ENCODE peak calls at places on chromosomes 16 and 17, in six cellular contexts. M is heart left ventricle, K is GM12865, E is fibroblast of lung, H is AG09309, C is astrocyte. U is an unnamed sample.

GRCh38 chr16:77540656-77541055 is 105.8 kb upstream of the ADAMTS18 start:
- DNase-seq in M (no peak), K (no peak), E (peak; percentile 85), H (no peak), C (peak; percentile 85), U (no peak)

GRCh38 chr17:51238253-51238887 is 21.5 kb downstream of the MBTD1 start:
- DNase-seq in M (no peak), K (peak; percentile 50), E (no peak), H (no peak), C (no peak), U (no peak)

GRCh38 chr17:65297916-65298315 is 160.7 kb downstream of the RGS9 start:
- DNase-seq in M (no peak), K (no peak), E (no peak), H (no peak), C (no peak), U (no peak)

GRCh38 chr16:64391009-64391663 is 730.7 kb downstream of the CDH11 start:
- DNase-seq in M (no peak), K (no peak), E (peak; percentile 65), H (no peak), C (peak; percentile 57), U (no peak)

GRCh38 chr16:30660424-30661251 is 2.4 kb downstream of the FBRS start:
- DNase-seq in M (no peak), K (peak; percentile 86), E (peak; percentile 41), H (no peak), C (peak; percentile 27), U (no peak)

GRCh38 chr17:49906511-49907136 is 58.8 kb upstream of the TAC4 start:
- DNase-seq in M (no peak), K (no peak), E (no peak), H (no peak), C (no peak), U (no peak)

GRCh38 chr16:88342491-88342890 is 40.3 kb upstream of the ZNF469 start:
- DNase-seq in M (no peak), K (no peak), E (no peak), H (no peak), C (no peak), U (no peak)

GRCh38 chr16:3021449-3022207 is 1.5 kb downstream of the TNFRSF12A start:
- DNase-seq in M (peak; percentile 88), K (peak; percentile 72), E (peak; percentile 96), H (peak; percentile 82), C (peak; percentile 91), U (peak; percentile 81)

GRCh38 chr17:46264456-46265198 is 30.3 kb upstream of the LRRC37A start:
- DNase-seq in M (no peak), K (no peak), E (peak; percentile 90), H (peak; percentile 71), C (peak; percentile 91), U (no peak)

GRCh38 chr17:46262271-46262670 is 32.7 kb upstream of the LRRC37A start:
- DNase-seq in M (no peak), K (no peak), E (no peak), H (no peak), C (no peak), U (no peak)

GRCh38 chr17:46270032-46270431 is 24.9 kb upstream of the LRRC37A start:
- DNase-seq in M (no peak), K (no peak), E (no peak), H (no peak), C (no peak), U (no peak)

GRCh38 chr17:46266656-46267544 is 28.0 kb upstream of the LRRC37A start:
- DNase-seq in M (peak; percentile 91), K (peak; percentile 94), E (peak; percentile 89), H (peak; percentile 56), C (peak; percentile 79), U (peak; percentile 72)
- TF ChIP-seq CTCF in M (no peak), K (no peak), E (peak; percentile 2), H (no peak), C (no peak), U (no peak)

DNA sequence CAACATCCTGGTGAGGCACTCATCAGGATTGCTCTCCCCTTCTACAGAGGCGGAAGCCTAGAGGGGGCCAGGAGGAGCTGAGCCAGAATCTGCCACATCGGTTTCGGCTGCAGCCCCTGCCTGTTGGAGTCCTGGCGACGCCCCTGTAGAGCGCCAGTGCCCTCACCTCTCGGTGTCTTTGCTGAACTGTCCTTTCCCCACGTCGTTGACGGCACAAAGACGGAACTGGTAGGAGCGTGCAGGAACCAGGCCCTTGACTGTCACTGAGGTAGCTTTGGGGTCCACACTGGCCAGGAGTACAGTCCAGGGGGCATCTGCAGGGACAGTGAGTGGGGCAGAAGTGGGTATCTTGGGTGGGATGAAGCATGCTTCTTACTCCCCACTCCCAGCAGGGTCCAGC is 110.3 kb upstream of the CDC42EP4 start:
- DNase-seq in M (no peak), K (no peak), E (no peak), H (no peak), C (no peak), U (no peak)
- TF ChIP-seq CTCF in M (no peak), K (no peak), E (no peak), H (no peak), C (no peak), U (no peak)

DNA sequence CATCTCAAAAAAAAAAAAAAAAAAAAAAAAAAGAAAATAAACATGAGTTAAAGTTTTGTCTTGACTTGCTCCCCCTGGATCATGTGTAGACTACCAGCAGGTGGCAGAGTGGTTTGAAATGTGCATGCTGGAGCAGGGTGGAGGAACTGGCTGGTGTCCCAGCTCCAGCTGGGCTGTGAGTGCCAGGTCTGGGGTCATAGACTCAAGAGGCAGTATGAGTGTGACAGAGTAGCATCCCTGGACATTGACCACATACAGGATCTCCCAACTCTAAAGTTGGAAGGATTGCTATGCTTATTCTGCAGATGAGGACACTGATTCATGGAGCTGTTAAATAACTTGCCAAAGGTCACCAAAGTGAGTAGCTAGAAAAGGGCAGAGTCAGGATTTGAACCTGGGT is 198.0 kb upstream of the MPHOSPH6 start:
- DNase-seq in M (peak; percentile 65), K (peak; percentile 36), E (peak; percentile 23), H (peak; percentile 2), C (peak; percentile 16), U (no peak)
- TF ChIP-seq CTCF in M (peak; percentile 35), K (peak; percentile 37), E (peak; percentile 8), H (peak; percentile 63), C (peak; percentile 28), U (peak; percentile 45)

DNA sequence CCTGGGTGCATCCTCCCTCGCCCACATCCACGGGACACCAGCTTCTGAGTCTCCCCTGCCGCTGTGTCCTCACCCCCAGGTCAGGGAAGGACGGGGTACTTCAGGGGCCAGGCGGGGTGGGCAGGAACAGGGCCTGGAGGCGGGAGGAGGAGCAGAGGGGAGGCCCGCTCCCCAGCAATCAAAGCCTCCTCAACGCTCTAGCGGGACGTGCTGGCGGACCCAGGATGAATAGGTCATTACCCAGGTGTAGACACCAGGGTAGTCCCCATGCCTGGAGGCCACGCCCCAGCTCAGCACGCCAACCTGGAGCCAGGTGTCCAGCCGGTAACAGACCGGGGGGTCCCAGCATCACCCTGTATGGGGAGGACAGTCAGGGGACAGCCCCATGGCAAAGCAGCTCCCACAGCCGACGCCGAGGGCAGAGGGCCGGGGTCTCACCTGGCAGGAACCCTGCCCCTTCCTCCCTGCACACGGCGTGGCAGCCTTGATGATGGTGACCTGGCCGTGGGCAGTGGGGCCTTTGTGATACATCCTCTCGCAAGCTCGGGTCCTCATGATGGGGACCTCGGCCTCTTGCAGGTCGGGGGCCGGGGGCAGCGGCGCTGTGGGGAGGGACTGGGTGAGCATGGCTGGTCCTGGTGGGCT is 24.2 kb downstream of the TPSD1 start:
- DNase-seq in M (no peak), K (no peak), E (no peak), H (no peak), C (no peak), U (no peak)
- TF ChIP-seq CTCF in M (no peak), K (no peak), E (no peak), H (no peak), C (no peak), U (no peak)

DNA sequence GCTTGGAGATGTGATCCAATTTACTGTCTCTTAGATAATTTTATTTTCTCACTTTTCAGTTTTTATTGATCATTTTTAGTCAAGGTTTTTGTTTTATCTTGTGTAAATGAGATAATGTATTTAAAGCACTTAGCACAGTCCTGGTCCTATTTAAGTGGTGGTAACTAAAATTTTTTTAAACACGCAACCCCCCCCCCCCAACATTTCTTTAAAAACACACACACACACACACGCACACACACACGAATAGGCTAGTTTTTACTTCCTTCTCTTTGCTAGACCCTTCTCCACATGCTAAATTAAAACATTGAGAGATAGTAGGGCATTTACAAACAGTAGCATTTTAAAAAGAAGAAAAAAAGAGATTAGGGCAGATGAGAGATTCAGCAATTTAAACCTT is 4.9 kb downstream of the NFATC3 start:
- DNase-seq in M (no peak), K (no peak), E (no peak), H (no peak), C (no peak), U (no peak)
- TF ChIP-seq CTCF in M (no peak), K (no peak), E (no peak), H (no peak), C (no peak), U (no peak)

DNA sequence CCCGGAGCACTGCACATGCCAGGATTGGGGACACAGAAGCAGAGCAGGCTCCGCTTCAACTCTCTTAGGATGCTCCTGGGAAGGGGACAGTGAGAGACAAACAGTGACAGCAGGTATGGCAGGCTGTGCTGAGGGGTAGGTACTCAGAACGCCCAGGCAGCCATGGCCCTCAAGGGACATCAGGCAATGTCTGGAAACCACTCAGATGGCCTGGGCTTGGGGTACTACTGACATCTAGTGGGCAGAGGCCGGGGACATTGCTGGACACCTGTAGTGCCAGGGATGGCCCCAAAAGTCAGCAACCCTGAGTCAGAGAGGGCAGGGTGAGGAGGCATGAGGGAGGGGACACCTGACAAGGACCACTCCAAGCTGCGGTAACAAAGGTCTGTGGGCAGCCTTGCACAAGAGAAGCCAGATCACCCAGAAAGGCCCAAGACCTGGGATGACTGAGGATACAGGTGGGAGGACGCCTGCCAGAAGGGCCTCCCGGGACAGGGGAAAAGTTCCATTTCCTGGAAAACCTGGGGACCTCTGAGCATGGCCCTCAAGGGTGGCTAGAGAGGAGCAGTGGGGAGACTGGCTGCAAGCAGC is 21.2 kb downstream of the PEMT start:
- DNase-seq in M (no peak), K (no peak), E (peak; percentile 12), H (no peak), C (no peak), U (peak; percentile 30)
- TF ChIP-seq CTCF in M (peak; percentile 41), K (no peak), E (peak; percentile 37), H (peak; percentile 65), C (peak; percentile 18), U (peak; percentile 60)

GRCh38 chr17:13940858-13941665 is 128.2 kb upstream of the COX10 start:
- DNase-seq in M (no peak), K (no peak), E (peak; percentile 59), H (no peak), C (peak; percentile 45), U (no peak)
- TF ChIP-seq CTCF in M (no peak), K (no peak), E (no peak), H (peak; percentile 2), C (no peak), U (no peak)

GRCh38 chr16:81263470-81264200 is 25.1 kb downstream of the BCO1 start:
- DNase-seq in M (peak; percentile 14), K (no peak), E (peak; percentile 94), H (no peak), C (peak; percentile 93), U (no peak)
- TF ChIP-seq CTCF in M (no peak), K (no peak), E (peak; percentile 10), H (peak; percentile 16), C (no peak), U (peak; percentile 9)